ENCODE peak calls at places on chromosomes 2 and 18, in four cellular contexts. Z, H, Y and V are unnamed samples.

GRCh38 chr2:26615336-26616031 is 25.7 kb downstream of the CIB4 start:
- DNase-seq in Y (no peak), H (no peak), Z (peak), V (no peak)

GRCh38 chr2:174662459-174662858 is 64.9 kb upstream of the WIPF1 start:
- DNase-seq in H (no peak), Y (peak), Z (no peak), V (no peak)

GRCh38 chr2:102809291-102810189 is 47.7 kb downstream of the TMEM182 start:
- DNase-seq in Y (no peak), H (no peak), Z (no peak), V (no peak)

GRCh38 chr18:77147418-77147852 is 14.9 kb upstream of the MBP start:
- DNase-seq in Z (no peak), Y (peak), H (no peak), V (no peak)

GRCh38 chr2:118639371-118639770 is 208.1 kb downstream of the EN1 start:
- DNase-seq in Z (no peak), Y (no peak), H (no peak), V (no peak)

GRCh38 chr18:26415041-26415440 is 133.3 kb downstream of the KCTD1 start:
- DNase-seq in Z (no peak), Y (no peak), H (no peak), V (no peak)

GRCh38 chr2:67625178-67625577 is 228.0 kb downstream of the ETAA1 start:
- DNase-seq in Y (peak), Z (no peak), H (no peak), V (no peak)

GRCh38 chr18:76453057-76453561 is 41.9 kb downstream of the ZNF516 start:
- DNase-seq in Y (peak), H (no peak), Z (no peak), V (no peak)

GRCh38 chr18:46002934-46003333 is 35.8 kb upstream of the EPG5 start:
- DNase-seq in Y (no peak), Z (no peak), H (no peak), V (no peak)

GRCh38 chr2:64876137-64876647 is 113.0 kb upstream of the SLC1A4 start:
- DNase-seq in H (peak), Y (peak), Z (no peak), V (peak)

GRCh38 chr2:46559257-46559656 is 79.9 kb downstream of the TMEM247 start:
- DNase-seq in Y (no peak), H (no peak), Z (no peak), V (no peak)

GRCh38 chr2:161141033-161141432 is 19.2 kb upstream of the TANK start:
- DNase-seq in Z (no peak), Y (no peak), H (no peak), V (no peak)

GRCh38 chr2:120482334-120482733 is 136.4 kb downstream of the INHBB start:
- DNase-seq in Z (no peak), H (no peak), Y (no peak), V (no peak)

GRCh38 chr2:3386448-3386958 is 7.0 kb downstream of the TRAPPC12 start:
- DNase-seq in Z (no peak), H (no peak), Y (no peak), V (no peak)

GRCh38 chr2:74585406-74586182 is 31.1 kb downstream of the DOK1 start:
- DNase-seq in Z (no peak), H (no peak), Y (no peak), V (no peak)

GRCh38 chr2:176104338-176105077 is 2.6 kb upstream of the HOXD11 start:
- DNase-seq in Z (no peak), H (no peak), Y (peak), V (no peak)

GRCh38 chr2:201827621-201828020 is 21.3 kb downstream of the CDK15 start:
- DNase-seq in Y (no peak), Z (no peak), H (no peak), V (no peak)

GRCh38 chr2:224982910-224983688 is 59.2 kb downstream of the DOCK10 start:
- DNase-seq in H (no peak), Y (peak), Z (no peak), V (no peak)

GRCh38 chr2:211126256-211126655 is 569.9 kb downstream of the CPS1 start:
- DNase-seq in Z (no peak), Y (no peak), H (no peak), V (no peak)

GRCh38 chr18:37672001-37672400 is 106.4 kb upstream of the CELF4 start:
- DNase-seq in Z (no peak), Y (no peak), H (no peak), V (no peak)

GRCh38 chr2:166665991-166666940 is 172.2 kb upstream of the SCN7A start:
- DNase-seq in Y (peak), Z (no peak), H (no peak), V (no peak)

GRCh38 chr2:29522951-29523669 is 398.3 kb downstream of the ALK start:
- DNase-seq in Y (peak), H (no peak), Z (no peak), V (no peak)

GRCh38 chr2:235107640-235107951 is 155.8 kb downstream of the SH3BP4 start:
- DNase-seq in Y (no peak), Z (no peak), H (no peak), V (no peak)

GRCh38 chr2:206920936-206921335 is 18.4 kb upstream of the CPO start:
- DNase-seq in Y (no peak), H (no peak), Z (no peak), V (no peak)

GRCh38 chr2:54482725-54483124 is 26.6 kb downstream of the SPTBN1 start:
- DNase-seq in Z (no peak), Y (peak), H (no peak), V (peak)

GRCh38 chr2:71100195-71100964 is 29.6 kb downstream of the MCEE start:
- DNase-seq in Y (peak), H (peak), Z (peak), V (peak)

GRCh38 chr2:747774-748351 is 70.7 kb upstream of the TMEM18 start:
- DNase-seq in Y (no peak), H (no peak), Z (no peak), V (no peak)

GRCh38 chr2:118992740-118993391 is 50.9 kb downstream of the MARCO start:
- DNase-seq in Y (no peak), Z (no peak), H (no peak), V (no peak)

GRCh38 chr2:240752209-240752608 is 60.5 kb downstream of the AQP12A start:
- DNase-seq in Y (no peak), Z (no peak), H (no peak), V (no peak)

GRCh38 chr2:218895758-218896500 is 15.3 kb downstream of the WNT10A start:
- DNase-seq in Y (no peak), H (no peak), Z (no peak), V (no peak)

GRCh38 chr2:213188971-213189899 is 37.8 kb upstream of the IKZF2 start:
- DNase-seq in H (peak), Z (peak), Y (peak), V (peak)

GRCh38 chr2:21372654-21373053 is 248.9 kb downstream of the TDRD15 start:
- DNase-seq in Z (no peak), H (peak), Y (peak), V (no peak)

GRCh38 chr2:70919672-70920366 is 15.9 kb upstream of the ATP6V1B1 start:
- DNase-seq in Y (peak), H (peak), Z (peak), V (peak)

GRCh38 chr2:30932850-30933249 is 125.6 kb upstream of the CAPN13 start:
- DNase-seq in H (no peak), Y (no peak), Z (no peak), V (no peak)

GRCh38 chr2:61125123-61125710 is 36.8 kb upstream of the C2orf74 start:
- DNase-seq in Z (no peak), Y (no peak), H (no peak), V (no peak)

GRCh38 chr18:23627325-23627724 is 35.4 kb downstream of the ANKRD29 start:
- DNase-seq in Z (no peak), H (no peak), Y (peak), V (no peak)

GRCh38 chr2:230075988-230076631 is 7.4 kb upstream of the SLC16A14 start:
- DNase-seq in Y (no peak), H (no peak), Z (no peak), V (no peak)

GRCh38 chr2:37020887-37021796 is 54.8 kb upstream of the STRN start:
- DNase-seq in H (no peak), Z (no peak), Y (peak), V (no peak)
- H3K27ac ChIP-seq in H (peak), Z (no peak), Y (peak), V (no peak)

GRCh38 chr2:105447476-105447875 is 48.6 kb upstream of the FHL2 start:
- DNase-seq in H (peak), Y (no peak), Z (no peak), V (no peak)
- H2BK12ac ChIP-seq in H (no peak), Y (peak), Z (no peak), V (no peak)

DNA sequence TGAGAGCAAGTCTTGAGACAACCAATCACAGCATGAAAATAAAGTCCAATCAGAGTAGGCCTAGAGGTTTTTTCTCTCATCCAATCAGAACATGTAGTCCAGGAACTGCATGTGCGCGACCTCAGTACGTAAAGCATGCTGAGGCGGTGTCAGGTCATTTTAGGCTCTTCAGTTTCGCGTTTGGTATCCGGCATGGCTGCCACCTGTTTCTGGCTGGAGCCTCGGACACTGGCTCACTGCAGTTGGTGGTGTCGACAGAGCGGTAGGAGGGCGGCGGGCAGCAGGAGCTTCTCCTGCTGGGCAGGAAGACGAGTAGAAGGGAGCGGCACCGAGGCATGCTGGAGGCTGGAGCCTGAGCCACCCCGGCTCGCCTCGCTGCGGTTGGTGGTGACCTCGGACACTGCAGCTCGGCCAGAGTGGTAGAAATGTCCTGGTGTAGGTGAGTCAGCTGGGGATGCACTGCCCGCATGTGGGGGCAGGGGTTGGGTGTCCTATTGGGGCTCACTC is 15.8 kb downstream of the CCDC74A start:
- DNase-seq in Y (no peak), H (peak), Z (no peak), V (no peak)
- H3K4me3 ChIP-seq in Y (no peak), H (no peak), Z (no peak), V (no peak)

DNA sequence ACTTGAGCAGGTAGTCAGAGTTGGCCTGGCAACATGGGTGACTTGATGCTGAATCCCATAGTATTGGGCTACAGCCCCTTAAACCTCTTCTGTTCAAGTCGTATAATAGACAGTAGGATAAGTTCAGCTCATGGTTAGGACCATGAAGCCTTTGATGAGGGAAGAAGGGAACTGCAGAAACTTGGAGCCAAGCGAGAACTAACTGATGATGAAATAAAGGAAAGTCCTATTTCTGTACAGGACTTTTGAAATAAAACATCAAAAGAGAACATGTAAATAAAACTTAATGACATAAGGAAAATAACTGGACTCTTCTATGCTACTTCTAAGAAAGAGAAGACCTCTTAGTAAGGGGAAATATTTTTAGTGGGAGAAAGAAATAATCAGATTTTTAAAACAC is 51.2 kb upstream of the UGP2 start:
- DNase-seq in Y (peak), H (no peak), Z (no peak), V (no peak)
- H3K27ac ChIP-seq in Y (no peak), H (no peak), Z (no peak), V (no peak)

DNA sequence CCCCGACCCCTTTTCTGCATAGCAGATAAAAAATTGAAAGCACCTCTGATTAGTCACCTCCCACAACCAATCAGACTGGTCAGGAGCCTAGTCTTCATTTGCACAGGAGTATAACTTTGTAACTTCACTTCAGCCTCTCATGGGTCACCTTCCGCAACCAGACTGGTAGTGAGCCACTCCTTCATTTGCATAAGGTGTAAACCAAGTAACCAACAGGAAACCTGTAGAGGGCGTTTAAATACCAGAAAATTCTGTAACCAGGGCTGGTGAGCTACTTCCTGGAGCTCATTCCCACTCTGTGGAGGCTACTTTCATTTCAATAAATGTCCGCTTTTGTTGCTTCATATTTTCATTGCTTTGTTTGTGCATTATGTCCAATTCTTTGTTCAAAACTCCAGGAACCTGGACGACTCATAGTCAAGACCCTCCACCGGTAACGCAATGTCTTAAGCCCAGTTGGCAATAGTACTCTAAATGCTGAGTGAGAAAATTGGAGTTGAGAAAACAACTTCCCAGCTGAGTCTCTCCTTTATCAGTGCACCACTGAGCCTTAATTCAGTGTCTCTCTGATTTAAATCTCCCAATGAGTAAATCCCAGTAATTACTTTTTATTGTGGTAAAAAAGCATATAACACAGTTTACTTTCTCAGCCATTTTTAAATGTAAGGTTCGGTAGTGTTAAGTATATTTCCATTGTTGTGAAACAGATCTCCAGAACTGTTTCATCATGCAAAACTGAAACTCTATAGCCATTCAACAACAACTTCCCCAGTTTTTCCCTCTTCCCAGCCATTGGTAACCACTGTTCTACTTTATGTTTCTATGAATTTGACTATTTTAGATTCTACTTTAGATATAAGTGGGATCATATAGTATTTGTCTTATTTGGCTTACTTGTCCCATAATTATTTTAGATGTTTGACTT is 392.7 kb upstream of the SLC8A1 start:
- DNase-seq in H (peak), Z (no peak), Y (peak), V (no peak)
- H2BK12ac ChIP-seq in H (no peak), Z (no peak), Y (no peak), V (no peak)

GRCh38 chr2:238160206-238161129 is 1.7 kb downstream of the ERFE start:
- DNase-seq in Z (peak), H (no peak), Y (peak), V (no peak)

GRCh38 chr2:238157506-238158017 is 1.2 kb upstream of the ERFE start:
- DNase-seq in Z (no peak), Y (no peak), H (no peak), V (no peak)

GRCh38 chr2:238159676-238160205 is 971 bp downstream of the ERFE start:
- DNase-seq in H (no peak), Y (no peak), Z (no peak), V (no peak)

GRCh38 chr2:238158018-238158806 is 558 bp upstream of the ERFE start:
- DNase-seq in H (no peak), Z (no peak), Y (no peak), V (no peak)

GRCh38 chr2:238158807-238159539 is at the start of gene ERFE:
- DNase-seq in Z (no peak), Y (peak), H (no peak), V (peak)
- H3K4me3 ChIP-seq in Z (peak), Y (peak), H (no peak), V (peak)

GRCh38 chr18:9817286-9817685 is 68.5 kb upstream of the TXNDC2 start:
- DNase-seq in H (no peak), Y (no peak), Z (no peak), V (no peak)

GRCh38 chr18:9810994-9811393 is 74.8 kb upstream of the TXNDC2 start:
- DNase-seq in Z (no peak), H (no peak), Y (no peak), V (no peak)

GRCh38 chr18:9811978-9812377 is 73.8 kb upstream of the TXNDC2 start:
- DNase-seq in Y (no peak), Z (no peak), H (no peak), V (no peak)

GRCh38 chr18:9817725-9818422 is 67.9 kb upstream of the TXNDC2 start:
- DNase-seq in Y (no peak), H (no peak), Z (no peak), V (no peak)

DNA sequence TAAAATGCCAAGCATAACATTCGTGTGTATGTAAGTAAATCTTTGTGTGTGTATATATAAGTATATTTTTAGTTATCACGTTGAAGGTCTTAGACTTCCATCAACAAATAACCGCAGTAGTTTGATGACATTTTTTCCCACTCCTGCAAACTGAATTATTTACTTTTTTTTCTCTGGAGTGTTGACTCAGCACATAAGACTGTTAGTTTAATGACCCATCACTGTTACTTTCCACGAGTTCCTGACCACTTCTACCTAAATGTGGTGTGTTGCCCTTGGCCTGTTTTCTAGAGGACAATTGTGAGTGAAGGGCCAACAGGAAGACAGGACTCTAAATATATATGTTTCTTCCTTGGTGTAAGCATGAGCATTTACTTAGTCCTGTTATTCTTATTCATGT is 71.3 kb upstream of the TXNDC2 start:
- DNase-seq in H (no peak), Y (peak), Z (no peak), V (no peak)
- H3K27ac ChIP-seq in H (no peak), Y (no peak), Z (no peak), V (no peak)